ENCODE peak calls at places on chromosomes 7 and 10, in nine cellular contexts. I, H, F, B, R, Z, C, O and N are unnamed samples.

GRCh38 chr7:132321387-132321786 is 254.9 kb downstream of the PLXNA4 start:
- DNase-seq in F (no peak), H (no peak), B (no peak), R (peak; percentile 8), I (no peak), O (no peak), C (no peak), Z (no peak), N (no peak)

GRCh38 chr7:44148961-44149550 is 7.9 kb upstream of the MYL7 start:
- DNase-seq in F (no peak), C (no peak), Z (no peak), I (no peak), O (no peak), H (peak; percentile 41), R (no peak), B (no peak), N (no peak)

GRCh38 chr7:78607099-78607498 is 808.5 kb downstream of the PHTF2 start:
- DNase-seq in F (no peak), B (no peak), O (peak; percentile 4), H (no peak), I (peak; percentile 25), R (peak; percentile 44), C (no peak), Z (no peak), N (no peak)

GRCh38 chr10:14751576-14752330 is 22.9 kb downstream of the FAM107B start:
- DNase-seq in Z (no peak), R (no peak), F (peak; percentile 6), I (no peak), B (no peak), H (peak; percentile 89), C (no peak), O (peak; percentile 23), N (no peak)

GRCh38 chr7:2100278-2101205 is 132.2 kb downstream of the MAD1L1 start:
- DNase-seq in F (no peak), Z (no peak), H (no peak), B (no peak), R (no peak), I (peak; percentile 20), O (peak; percentile 21), C (no peak), N (peak; percentile 36)

GRCh38 chr7:157564518-157565177 is 227.8 kb downstream of the DNAJB6 start:
- DNase-seq in H (no peak), I (peak; percentile 52), Z (peak; percentile 30), F (no peak), B (no peak), R (no peak), C (no peak), O (peak; percentile 54), N (no peak)

GRCh38 chr10:80709879-80710278 is 172.2 kb downstream of the SH2D4B start:
- DNase-seq in O (no peak), I (no peak), C (no peak), B (no peak), F (no peak), H (no peak), R (no peak), Z (no peak), N (no peak)

GRCh38 chr7:45582868-45583277 is 8.7 kb downstream of the ADCY1 start:
- DNase-seq in Z (no peak), O (no peak), B (no peak), R (peak; percentile 82), C (no peak), F (no peak), I (no peak), H (peak; percentile 29), N (no peak)

GRCh38 chr7:139739863-139740597 is 37.8 kb downstream of the HIPK2 start:
- DNase-seq in B (no peak), R (no peak), F (no peak), Z (no peak), H (no peak), C (peak; percentile 52), I (no peak), O (no peak), N (no peak)

GRCh38 chr7:71615017-71615416 is 483.1 kb downstream of the GALNT17 start:
- DNase-seq in C (no peak), H (no peak), F (no peak), O (no peak), B (no peak), R (no peak), I (no peak), Z (no peak), N (no peak)

GRCh38 chr10:79507436-79508167 is 4.7 kb upstream of the EIF5AL1 start:
- DNase-seq in I (no peak), Z (no peak), O (no peak), F (no peak), H (no peak), B (no peak), C (no peak), R (no peak), N (no peak)

GRCh38 chr10:43249962-43250624 is 16.8 kb downstream of the RASGEF1A start:
- DNase-seq in O (peak; percentile 15), H (peak; percentile 53), R (peak; percentile 51), F (no peak), Z (peak; percentile 46), C (no peak), I (peak; percentile 18), B (no peak), N (peak; percentile 62)

GRCh38 chr7:152869677-152870051 is 110.1 kb downstream of the ACTR3B start:
- DNase-seq in O (no peak), F (no peak), R (no peak), H (no peak), C (no peak), Z (no peak), I (no peak), B (no peak), N (no peak)

GRCh38 chr10:78255214-78255613 is 221.6 kb downstream of the RPS24 start:
- DNase-seq in Z (no peak), C (no peak), R (no peak), O (no peak), B (no peak), F (no peak), H (no peak), I (peak; percentile 94), N (no peak)

GRCh38 chr10:48658243-48658888 is 26.3 kb upstream of the WDFY4 start:
- DNase-seq in R (peak; percentile 88), B (no peak), Z (no peak), I (peak; percentile 73), O (peak; percentile 69), F (no peak), H (peak; percentile 81), C (peak; percentile 50), N (peak; percentile 71)

GRCh38 chr7:64559206-64559605 is 3.7 kb downstream of the ZNF680 start:
- DNase-seq in R (no peak), I (peak; percentile 28), O (no peak), Z (no peak), F (no peak), C (peak; percentile 46), H (no peak), B (no peak), N (no peak)

GRCh38 chr10:67772894-67773511 is 65.0 kb downstream of the DNAJC12 start:
- DNase-seq in Z (no peak), O (peak; percentile 35), R (no peak), I (peak; percentile 75), H (no peak), F (no peak), B (no peak), C (no peak), N (no peak)

GRCh38 chr10:102542800-102543418 is 39.1 kb downstream of the SUFU start:
- DNase-seq in I (peak; percentile 17), Z (no peak), H (no peak), C (no peak), R (no peak), B (no peak), O (peak; percentile 27), F (no peak), N (no peak)

GRCh38 chr10:33036670-33037069 is 78.6 kb upstream of the ITGB1 start:
- DNase-seq in B (no peak), O (no peak), C (no peak), R (no peak), Z (no peak), I (no peak), F (no peak), H (no peak), N (no peak)

GRCh38 chr10:103533827-103534226 is 40.3 kb downstream of the NEURL1 start:
- DNase-seq in F (no peak), B (no peak), R (no peak), O (no peak), I (no peak), Z (no peak), H (no peak), C (no peak), N (no peak)

GRCh38 chr10:65675236-65675635 is 1250.6 kb upstream of the LRRTM3 start:
- DNase-seq in Z (no peak), R (no peak), B (no peak), H (no peak), I (no peak), F (no peak), O (no peak), C (no peak), N (no peak)

GRCh38 chr10:70320751-70321150 is 36.9 kb upstream of the NPFFR1 start:
- DNase-seq in B (no peak), H (no peak), O (no peak), F (no peak), I (no peak), C (no peak), R (no peak), Z (no peak), N (no peak)

GRCh38 chr10:79947083-79947415 is 1.9 kb downstream of the SFTPD start:
- DNase-seq in R (no peak), C (no peak), F (no peak), I (peak; percentile 30), B (no peak), H (peak; percentile 44), O (no peak), Z (no peak), N (no peak)